ENCODE peak calls at places on chromosomes 16 and 17, in seven cellular contexts. One of them, this sample, is unnamed.

GRCh38 chr17:39564201-39564828 is 43.4 kb downstream of the NEUROD2 start:
- DNase-seq in GM23248: no peak
- DNase-seq in AG04450: no peak
- DNase-seq in lower lobe of right lung: no peak
- DNase-seq in naive thymus-derived CD4-positive, alpha-beta T cell: no peak
- DNase-seq in cardiac muscle cell: no peak
- DNase-seq in colonic mucosa: no peak
- DNase-seq in this sample: no peak

GRCh38 chr17:72372185-72372584 is 251.4 kb downstream of the SOX9 start:
- DNase-seq in GM23248: peak; percentile 77
- DNase-seq in AG04450: no peak
- DNase-seq in lower lobe of right lung: no peak
- DNase-seq in naive thymus-derived CD4-positive, alpha-beta T cell: no peak
- DNase-seq in cardiac muscle cell: no peak
- DNase-seq in colonic mucosa: no peak
- DNase-seq in this sample: no peak

GRCh38 chr17:1646199-1646875 is 805 bp upstream of the SCARF1 start:
- DNase-seq in GM23248: no peak
- DNase-seq in AG04450: no peak
- DNase-seq in lower lobe of right lung: peak; percentile 41
- DNase-seq in naive thymus-derived CD4-positive, alpha-beta T cell: no peak
- DNase-seq in cardiac muscle cell: no peak
- DNase-seq in colonic mucosa: no peak
- DNase-seq in this sample: no peak

GRCh38 chr16:138049-138417 is 440 bp downstream of the NPRL3 start:
- DNase-seq in GM23248: peak; percentile 51
- DNase-seq in AG04450: no peak
- DNase-seq in lower lobe of right lung: no peak
- DNase-seq in naive thymus-derived CD4-positive, alpha-beta T cell: no peak
- DNase-seq in cardiac muscle cell: peak; percentile 52
- DNase-seq in colonic mucosa: no peak
- DNase-seq in this sample: no peak

GRCh38 chr16:19359556-19359955 is 58.1 kb upstream of the TMC5 start:
- DNase-seq in GM23248: no peak
- DNase-seq in AG04450: no peak
- DNase-seq in lower lobe of right lung: no peak
- DNase-seq in naive thymus-derived CD4-positive, alpha-beta T cell: no peak
- DNase-seq in cardiac muscle cell: no peak
- DNase-seq in colonic mucosa: no peak
- DNase-seq in this sample: no peak

GRCh38 chr16:1839554-1839953 is 12.5 kb downstream of the FAHD1 start:
- DNase-seq in GM23248: peak; percentile 54
- DNase-seq in AG04450: peak; percentile 11
- DNase-seq in lower lobe of right lung: no peak
- DNase-seq in naive thymus-derived CD4-positive, alpha-beta T cell: no peak
- DNase-seq in cardiac muscle cell: no peak
- DNase-seq in colonic mucosa: no peak
- DNase-seq in this sample: peak; percentile 30

GRCh38 chr16:75012380-75013081 is 13.7 kb downstream of the ZNRF1 start:
- DNase-seq in GM23248: no peak
- DNase-seq in AG04450: no peak
- DNase-seq in lower lobe of right lung: no peak
- DNase-seq in naive thymus-derived CD4-positive, alpha-beta T cell: no peak
- DNase-seq in cardiac muscle cell: no peak
- DNase-seq in colonic mucosa: no peak
- DNase-seq in this sample: no peak

GRCh38 chr17:36647598-36647997 is 46.2 kb downstream of the MRM1 start:
- DNase-seq in GM23248: no peak
- DNase-seq in AG04450: no peak
- DNase-seq in lower lobe of right lung: no peak
- DNase-seq in naive thymus-derived CD4-positive, alpha-beta T cell: no peak
- DNase-seq in cardiac muscle cell: no peak
- DNase-seq in colonic mucosa: no peak
- DNase-seq in this sample: no peak

GRCh38 chr17:15171433-15172047 is 93.6 kb downstream of the PMP22 start:
- DNase-seq in GM23248: peak; percentile 87
- DNase-seq in AG04450: peak; percentile 55
- DNase-seq in lower lobe of right lung: peak; percentile 67
- DNase-seq in naive thymus-derived CD4-positive, alpha-beta T cell: no peak
- DNase-seq in cardiac muscle cell: peak; percentile 82
- DNase-seq in colonic mucosa: peak; percentile 52
- DNase-seq in this sample: peak; percentile 79

GRCh38 chr17:48597775-48598631 is 4.4 kb upstream of the HOXB5 start:
- DNase-seq in GM23248: peak; percentile 80
- DNase-seq in AG04450: no peak
- DNase-seq in lower lobe of right lung: peak; percentile 69
- DNase-seq in naive thymus-derived CD4-positive, alpha-beta T cell: no peak
- DNase-seq in cardiac muscle cell: no peak
- DNase-seq in colonic mucosa: peak; percentile 92
- DNase-seq in this sample: peak; percentile 82

GRCh38 chr16:1335996-1336395 is 2.6 kb downstream of the BAIAP3 start:
- DNase-seq in GM23248: no peak
- DNase-seq in AG04450: no peak
- DNase-seq in lower lobe of right lung: no peak
- DNase-seq in naive thymus-derived CD4-positive, alpha-beta T cell: no peak
- DNase-seq in cardiac muscle cell: no peak
- DNase-seq in colonic mucosa: no peak
- DNase-seq in this sample: no peak

GRCh38 chr17:42408076-42408475 is 15.0 kb downstream of the CAVIN1 start:
- DNase-seq in GM23248: peak; percentile 41
- DNase-seq in AG04450: no peak
- DNase-seq in lower lobe of right lung: no peak
- DNase-seq in naive thymus-derived CD4-positive, alpha-beta T cell: no peak
- DNase-seq in cardiac muscle cell: no peak
- DNase-seq in colonic mucosa: no peak
- DNase-seq in this sample: peak; percentile 52

GRCh38 chr17:66466933-66467367 is 164.5 kb downstream of the PRKCA start:
- DNase-seq in GM23248: peak; percentile 98
- DNase-seq in AG04450: peak; percentile 96
- DNase-seq in lower lobe of right lung: no peak
- DNase-seq in naive thymus-derived CD4-positive, alpha-beta T cell: no peak
- DNase-seq in cardiac muscle cell: peak; percentile 38
- DNase-seq in colonic mucosa: no peak
- DNase-seq in this sample: no peak

GRCh38 chr17:2684549-2684948 is 27.0 kb downstream of the CLUH start:
- DNase-seq in GM23248: no peak
- DNase-seq in AG04450: no peak
- DNase-seq in lower lobe of right lung: no peak
- DNase-seq in naive thymus-derived CD4-positive, alpha-beta T cell: no peak
- DNase-seq in cardiac muscle cell: no peak
- DNase-seq in colonic mucosa: peak; percentile 10
- DNase-seq in this sample: no peak

GRCh38 chr17:38663125-38663751 is 11.5 kb downstream of the EPOP start:
- DNase-seq in GM23248: peak; percentile 66
- DNase-seq in AG04450: no peak
- DNase-seq in lower lobe of right lung: peak; percentile 74
- DNase-seq in naive thymus-derived CD4-positive, alpha-beta T cell: no peak
- DNase-seq in cardiac muscle cell: peak; percentile 89
- DNase-seq in colonic mucosa: peak; percentile 70
- DNase-seq in this sample: peak; percentile 48

GRCh38 chr17:66702106-66702936 is 132.6 kb upstream of the CACNG5 start:
- DNase-seq in GM23248: peak; percentile 29
- DNase-seq in AG04450: no peak
- DNase-seq in lower lobe of right lung: no peak
- DNase-seq in naive thymus-derived CD4-positive, alpha-beta T cell: no peak
- DNase-seq in cardiac muscle cell: no peak
- DNase-seq in colonic mucosa: no peak
- DNase-seq in this sample: no peak

GRCh38 chr16:25108054-25108453 is 3.5 kb upstream of the LCMT1 start:
- DNase-seq in GM23248: no peak
- DNase-seq in AG04450: no peak
- DNase-seq in lower lobe of right lung: no peak
- DNase-seq in naive thymus-derived CD4-positive, alpha-beta T cell: peak; percentile 61
- DNase-seq in cardiac muscle cell: no peak
- DNase-seq in colonic mucosa: no peak
- DNase-seq in this sample: no peak

GRCh38 chr16:85944572-85945423 is 45.8 kb downstream of the IRF8 start:
- DNase-seq in GM23248: no peak
- DNase-seq in AG04450: no peak
- DNase-seq in lower lobe of right lung: no peak
- DNase-seq in naive thymus-derived CD4-positive, alpha-beta T cell: no peak
- DNase-seq in cardiac muscle cell: no peak
- DNase-seq in colonic mucosa: no peak
- DNase-seq in this sample: no peak

GRCh38 chr17:3689262-3690093 is 6.5 kb downstream of the P2RX5 start:
- DNase-seq in GM23248: no peak
- DNase-seq in AG04450: no peak
- DNase-seq in lower lobe of right lung: no peak
- DNase-seq in naive thymus-derived CD4-positive, alpha-beta T cell: no peak
- DNase-seq in cardiac muscle cell: no peak
- DNase-seq in colonic mucosa: no peak
- DNase-seq in this sample: no peak

GRCh38 chr17:48547839-48548686 is 3.2 kb upstream of the HOXB2 start:
- DNase-seq in GM23248: peak; percentile 90
- DNase-seq in AG04450: no peak
- DNase-seq in lower lobe of right lung: no peak
- DNase-seq in naive thymus-derived CD4-positive, alpha-beta T cell: peak; percentile 39
- DNase-seq in cardiac muscle cell: no peak
- DNase-seq in colonic mucosa: no peak
- DNase-seq in this sample: no peak

GRCh38 chr16:86027366-86028126 is 128.6 kb downstream of the IRF8 start:
- DNase-seq in GM23248: no peak
- DNase-seq in AG04450: no peak
- DNase-seq in lower lobe of right lung: no peak
- DNase-seq in naive thymus-derived CD4-positive, alpha-beta T cell: no peak
- DNase-seq in cardiac muscle cell: no peak
- DNase-seq in colonic mucosa: peak; percentile 70
- DNase-seq in this sample: no peak

GRCh38 chr16:3364774-3365427 is 9.2 kb downstream of the OR2C1 start:
- DNase-seq in GM23248: peak; percentile 95
- DNase-seq in AG04450: peak; percentile 83
- DNase-seq in lower lobe of right lung: peak; percentile 89
- DNase-seq in naive thymus-derived CD4-positive, alpha-beta T cell: peak; percentile 83
- DNase-seq in cardiac muscle cell: no peak
- DNase-seq in colonic mucosa: peak; percentile 91
- DNase-seq in this sample: peak; percentile 91

GRCh38 chr17:6064855-6065254 is 5.3 kb upstream of the WSCD1 start:
- DNase-seq in GM23248: no peak
- DNase-seq in AG04450: no peak
- DNase-seq in lower lobe of right lung: no peak
- DNase-seq in naive thymus-derived CD4-positive, alpha-beta T cell: no peak
- DNase-seq in cardiac muscle cell: no peak
- DNase-seq in colonic mucosa: no peak
- DNase-seq in this sample: no peak

GRCh38 chr17:75730065-75730464 is 8.8 kb downstream of the ITGB4 start:
- DNase-seq in GM23248: no peak
- DNase-seq in AG04450: no peak
- DNase-seq in lower lobe of right lung: no peak
- DNase-seq in naive thymus-derived CD4-positive, alpha-beta T cell: no peak
- DNase-seq in cardiac muscle cell: no peak
- DNase-seq in colonic mucosa: no peak
- DNase-seq in this sample: no peak
- H3K27ac ChIP-seq in GM23248: no peak overlapping the region
- H3K27ac ChIP-seq in AG04450: no peak overlapping the region
- H3K27ac ChIP-seq in lower lobe of right lung: no peak overlapping the region
- H3K27ac ChIP-seq in naive thymus-derived CD4-positive, alpha-beta T cell: no peak overlapping the region
- H3K27ac ChIP-seq in cardiac muscle cell: no peak overlapping the region
- H3K27ac ChIP-seq in colonic mucosa: no peak overlapping the region
- H3K27ac ChIP-seq in this sample: no peak overlapping the region

GRCh38 chr17:70901870-70902269 is 732.5 kb downstream of the KCNJ2 start:
- DNase-seq in GM23248: no peak
- DNase-seq in AG04450: no peak
- DNase-seq in lower lobe of right lung: no peak
- DNase-seq in naive thymus-derived CD4-positive, alpha-beta T cell: no peak
- DNase-seq in cardiac muscle cell: no peak
- DNase-seq in colonic mucosa: no peak
- DNase-seq in this sample: no peak

GRCh38 chr17:70905796-70906195 is 736.5 kb downstream of the KCNJ2 start:
- DNase-seq in GM23248: peak; percentile 97
- DNase-seq in AG04450: peak; percentile 95
- DNase-seq in lower lobe of right lung: no peak
- DNase-seq in naive thymus-derived CD4-positive, alpha-beta T cell: no peak
- DNase-seq in cardiac muscle cell: no peak
- DNase-seq in colonic mucosa: no peak
- DNase-seq in this sample: no peak

GRCh38 chr17:70906808-70907207 is 737.5 kb downstream of the KCNJ2 start:
- DNase-seq in GM23248: peak; percentile 64
- DNase-seq in AG04450: no peak
- DNase-seq in lower lobe of right lung: no peak
- DNase-seq in naive thymus-derived CD4-positive, alpha-beta T cell: no peak
- DNase-seq in cardiac muscle cell: peak; percentile 58
- DNase-seq in colonic mucosa: no peak
- DNase-seq in this sample: no peak
- H3K9me3 ChIP-seq in GM23248: no peaks in the 10 kb centered on the region
- H3K9me3 ChIP-seq in AG04450: no peaks in the 10 kb centered on the region
- H3K9me3 ChIP-seq in lower lobe of right lung: no peaks in the 10 kb centered on the region
- H3K9me3 ChIP-seq in naive thymus-derived CD4-positive, alpha-beta T cell: no peaks in the 10 kb centered on the region
- H3K9me3 ChIP-seq in cardiac muscle cell: no peaks in the 10 kb centered on the region
- H3K9me3 ChIP-seq in colonic mucosa: no peaks in the 10 kb centered on the region
- H3K9me3 ChIP-seq in this sample: peaks cover under 1% of the 10 kb centered on the region

DNA sequence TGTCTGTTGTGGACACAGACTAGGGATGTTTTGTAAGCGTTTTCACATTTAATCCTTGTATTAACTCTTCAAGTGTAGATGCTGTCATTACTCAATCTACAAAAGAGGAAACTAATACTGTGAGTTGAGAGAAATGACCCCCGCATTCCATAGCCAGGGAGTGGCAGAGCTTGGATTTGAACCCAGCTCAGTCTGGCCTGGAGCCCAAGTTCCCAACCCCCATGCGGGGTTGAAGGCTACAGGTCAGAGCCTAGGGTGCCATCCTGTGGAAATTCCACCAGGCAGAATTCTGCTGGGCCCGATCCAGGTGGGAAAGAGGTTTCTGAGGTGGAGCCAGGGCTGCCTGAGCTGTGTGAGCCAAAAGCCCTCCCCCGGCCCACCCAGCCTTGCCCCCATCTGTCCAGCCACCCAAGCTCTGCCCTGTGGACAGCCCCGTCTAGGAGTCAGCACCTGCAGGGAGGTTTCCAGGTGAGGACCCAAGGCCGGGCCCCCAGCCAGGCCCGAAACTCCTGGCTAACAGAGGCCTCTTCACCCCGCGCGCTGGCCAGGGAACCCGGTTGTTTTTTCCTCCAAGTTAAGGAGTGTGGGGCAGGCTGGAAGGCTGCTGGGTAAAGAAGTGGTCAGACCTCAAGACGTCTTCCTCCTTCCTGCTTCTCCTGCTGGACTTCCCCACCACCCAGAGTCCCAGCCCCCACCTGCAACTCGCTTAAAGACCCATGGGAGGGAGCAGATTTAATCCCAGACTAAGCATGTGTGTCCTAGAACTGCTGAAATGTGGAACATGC is 5.7 kb downstream of the MMP15 start:
- DNase-seq in GM23248: no peak
- DNase-seq in AG04450: no peak
- DNase-seq in lower lobe of right lung: peak; percentile 58
- DNase-seq in naive thymus-derived CD4-positive, alpha-beta T cell: no peak
- DNase-seq in cardiac muscle cell: no peak
- DNase-seq in colonic mucosa: no peak
- DNase-seq in this sample: no peak
- H3K27ac ChIP-seq in GM23248: no peak overlapping the region
- H3K27ac ChIP-seq in AG04450: no peak overlapping the region
- H3K27ac ChIP-seq in lower lobe of right lung: peak overlapping the region; percentile 37
- H3K27ac ChIP-seq in naive thymus-derived CD4-positive, alpha-beta T cell: no peak overlapping the region
- H3K27ac ChIP-seq in cardiac muscle cell: peak overlapping the region; percentile 93
- H3K27ac ChIP-seq in colonic mucosa: no peak overlapping the region
- H3K27ac ChIP-seq in this sample: no peak overlapping the region

DNA sequence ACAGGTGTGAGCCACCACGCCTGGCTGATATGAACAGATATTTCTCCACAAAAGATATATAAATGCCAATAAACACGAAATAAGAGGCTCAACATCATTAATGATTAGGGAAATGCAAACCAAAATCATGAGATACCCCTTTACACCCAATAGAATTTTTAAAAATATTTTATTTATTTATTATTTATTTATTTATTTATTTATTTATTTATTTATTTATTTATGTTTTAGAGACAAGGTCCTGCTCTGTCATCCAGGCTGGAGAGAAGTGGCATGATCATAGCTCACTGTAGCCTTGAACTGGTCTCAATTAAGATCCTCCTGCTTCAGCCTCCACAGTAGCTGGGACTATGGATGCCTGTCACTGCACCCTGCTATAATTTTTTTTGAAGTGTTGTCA is 30.8 kb downstream of the APPBP2 start:
- DNase-seq in GM23248: no peak
- DNase-seq in AG04450: no peak
- DNase-seq in lower lobe of right lung: no peak
- DNase-seq in naive thymus-derived CD4-positive, alpha-beta T cell: no peak
- DNase-seq in cardiac muscle cell: no peak
- DNase-seq in colonic mucosa: no peak
- DNase-seq in this sample: no peak
- H3K9me3 ChIP-seq in GM23248: no peaks in the 10 kb centered on the region
- H3K9me3 ChIP-seq in AG04450: peaks cover 13% of the 10 kb centered on the region
- H3K9me3 ChIP-seq in lower lobe of right lung: peaks cover 9% of the 10 kb centered on the region
- H3K9me3 ChIP-seq in naive thymus-derived CD4-positive, alpha-beta T cell: no peaks in the 10 kb centered on the region
- H3K9me3 ChIP-seq in cardiac muscle cell: no peaks in the 10 kb centered on the region
- H3K9me3 ChIP-seq in colonic mucosa: no peaks in the 10 kb centered on the region
- H3K9me3 ChIP-seq in this sample: no peaks in the 10 kb centered on the region

This sample was measured in aorta.